ENCODE peak calls at places on chromosomes 13 and 19, in ten cellular contexts. P, R, Y, K, U, I, W, T, C and M are unnamed samples.

GRCh38 chr13:103961784-103962183 is 895.6 kb upstream of the SLC10A2 start:
- DNase-seq in P (no peak), R (no peak), Y (no peak), K (no peak), U (no peak), I (no peak), W (no peak), T (no peak), C (no peak), M (no peak)

GRCh38 chr19:56637976-56638555 is 4.9 kb upstream of the SMIM17 start:
- DNase-seq in P (peak; percentile 1), R (no peak), Y (no peak), K (peak; percentile 74), U (peak; percentile 43), I (peak; percentile 28), W (peak; percentile 85), T (peak; percentile 50), C (peak; percentile 89), M (peak; percentile 84)

GRCh38 chr19:1081301-1082164 is 13.6 kb downstream of the POLR2E start:
- DNase-seq in P (no peak), R (no peak), Y (no peak), K (no peak), U (no peak), I (no peak), W (no peak), T (no peak), C (no peak), M (no peak)

GRCh38 chr13:94061316-94061715 is 418.2 kb downstream of the DCT start:
- DNase-seq in P (no peak), R (no peak), Y (no peak), K (peak; percentile 53), U (no peak), I (no peak), W (no peak), T (no peak), C (no peak), M (no peak)

GRCh38 chr13:48403151-48403631 is 9.7 kb downstream of the LPAR6 start:
- DNase-seq in P (no peak), R (no peak), Y (no peak), K (peak; percentile 63), U (no peak), I (no peak), W (no peak), T (no peak), C (no peak), M (no peak)

GRCh38 chr19:12834976-12835757 is 788 bp upstream of the RTBDN start:
- DNase-seq in P (no peak), R (peak; percentile 57), Y (no peak), K (no peak), U (no peak), I (peak; percentile 40), W (no peak), T (no peak), C (no peak), M (no peak)

GRCh38 chr13:32284927-32285632 is 30.1 kb downstream of the ZAR1L start:
- DNase-seq in P (no peak), R (no peak), Y (no peak), K (peak; percentile 65), U (peak; percentile 37), I (peak; percentile 47), W (peak; percentile 41), T (no peak), C (peak; percentile 79), M (no peak)

GRCh38 chr19:1154731-1155351 is 19.2 kb downstream of the SBNO2 start:
- DNase-seq in P (no peak), R (peak; percentile 96), Y (peak; percentile 34), K (peak; percentile 90), U (peak; percentile 93), I (peak; percentile 87), W (peak; percentile 96), T (no peak), C (peak; percentile 82), M (peak; percentile 95)

GRCh38 chr19:1503089-1503924 is 9.5 kb downstream of the ADAMTSL5 start:
- DNase-seq in P (peak; percentile 48), R (peak; percentile 81), Y (peak; percentile 41), K (peak; percentile 20), U (no peak), I (peak; percentile 52), W (no peak), T (no peak), C (no peak), M (peak; percentile 87)

GRCh38 chr13:35838356-35838755 is 292.8 kb downstream of the DCLK1 start:
- DNase-seq in P (no peak), R (no peak), Y (no peak), K (peak; percentile 4), U (no peak), I (no peak), W (no peak), T (no peak), C (no peak), M (no peak)

GRCh38 chr19:6212403-6213265 is 67.1 kb downstream of the MLLT1 start:
- DNase-seq in P (no peak), R (peak; percentile 43), Y (no peak), K (no peak), U (no peak), I (no peak), W (no peak), T (no peak), C (no peak), M (peak; percentile 38)

GRCh38 chr13:68234278-68234677 is 1004.1 kb upstream of the PCDH9 start:
- DNase-seq in P (no peak), R (no peak), Y (no peak), K (peak; percentile 36), U (no peak), I (no peak), W (no peak), T (no peak), C (no peak), M (no peak)

GRCh38 chr13:93345642-93346220 is 119.1 kb downstream of the GPC6 start:
- DNase-seq in P (no peak), R (no peak), Y (no peak), K (no peak), U (no peak), I (no peak), W (no peak), T (no peak), C (no peak), M (no peak)

GRCh38 chr13:80235559-80236296 is 105.2 kb downstream of the SPRY2 start:
- DNase-seq in P (no peak), R (no peak), Y (no peak), K (peak; percentile 25), U (peak; percentile 42), I (no peak), W (no peak), T (no peak), C (peak; percentile 22), M (no peak)

GRCh38 chr13:40236566-40237168 is 429.8 kb downstream of the FOXO1 start:
- DNase-seq in P (no peak), R (peak; percentile 85), Y (no peak), K (peak; percentile 77), U (no peak), I (no peak), W (no peak), T (no peak), C (peak; percentile 15), M (peak; percentile 78)

GRCh38 chr19:17170538-17171297 is 44.4 kb upstream of the USE1 start:
- DNase-seq in P (no peak), R (no peak), Y (no peak), K (no peak), U (no peak), I (no peak), W (peak; percentile 43), T (no peak), C (no peak), M (no peak)

GRCh38 chr19:38509027-38509426 is 75.5 kb downstream of the RYR1 start:
- DNase-seq in P (no peak), R (no peak), Y (no peak), K (no peak), U (no peak), I (no peak), W (no peak), T (no peak), C (no peak), M (no peak)

GRCh38 chr19:38513762-38514167 is 80.3 kb downstream of the RYR1 start:
- DNase-seq in P (no peak), R (no peak), Y (no peak), K (no peak), U (no peak), I (no peak), W (no peak), T (no peak), C (no peak), M (no peak)

GRCh38 chr19:38514812-38515633 is 81.5 kb downstream of the RYR1 start:
- DNase-seq in P (peak; percentile 69), R (peak; percentile 73), Y (peak; percentile 68), K (peak; percentile 39), U (peak; percentile 51), I (peak; percentile 72), W (peak; percentile 49), T (peak; percentile 71), C (peak; percentile 32), M (peak; percentile 91)

GRCh38 chr19:38511074-38511708 is 77.7 kb downstream of the RYR1 start:
- DNase-seq in P (no peak), R (no peak), Y (no peak), K (no peak), U (no peak), I (no peak), W (no peak), T (no peak), C (no peak), M (no peak)

GRCh38 chr19:38512277-38512676 is 78.8 kb downstream of the RYR1 start:
- DNase-seq in P (no peak), R (no peak), Y (no peak), K (no peak), U (no peak), I (no peak), W (no peak), T (no peak), C (no peak), M (no peak)
- H3K4me3 ChIP-seq in P (no peak overlapping the region), R (no peak overlapping the region), Y (no peak overlapping the region), K (no peak overlapping the region), U (no peak overlapping the region), I (no peak overlapping the region), W (no peak overlapping the region), T (no peak overlapping the region), C (no peak overlapping the region), M (no peak overlapping the region)

DNA sequence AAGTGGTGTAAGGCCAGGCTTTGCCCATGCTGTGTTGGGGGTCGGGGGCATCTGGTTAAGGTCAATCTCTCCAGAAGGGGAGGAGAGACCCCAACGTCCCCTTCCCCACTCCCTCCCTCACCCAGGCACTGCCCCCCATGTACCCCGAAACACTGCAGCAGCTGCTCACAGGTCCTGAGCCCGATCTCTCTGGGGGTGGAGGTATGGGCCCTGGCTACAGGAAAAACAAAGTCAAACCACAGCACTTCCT is 10.2 kb downstream of the CAPN12 start:
- DNase-seq in P (no peak), R (no peak), Y (no peak), K (no peak), U (no peak), I (no peak), W (no peak), T (no peak), C (no peak), M (no peak)
- H3K27ac ChIP-seq in P (peak overlapping the region; percentile 29), R (peak overlapping the region; percentile 46), Y (peak overlapping the region; percentile 84), K (peak overlapping the region; percentile 8), U (no peak overlapping the region), I (peak overlapping the region; percentile 81), W (peak overlapping the region; percentile 74), T (no peak overlapping the region), C (peak overlapping the region; percentile 72), M (peak overlapping the region; percentile 15)

GRCh38 chr19:36915992-36916830 is at the start of the genes ZNF568 and ZNF829:
- DNase-seq in P (peak; percentile 85), R (peak; percentile 95), Y (peak; percentile 89), K (peak; percentile 88), U (peak; percentile 88), I (peak; percentile 83), W (peak; percentile 94), T (peak; percentile 61), C (peak; percentile 93), M (peak; percentile 97)
- H3K4me3 ChIP-seq in P (peak within 1 kb of the TSS; percentile 79), R (peak within 1 kb of the TSS; percentile 95), Y (peak within 1 kb of the TSS; percentile 66), K (peak within 1 kb of the TSS; percentile 79), U (peak within 1 kb of the TSS; percentile 82), I (peak within 1 kb of the TSS; percentile 77), W (peak within 1 kb of the TSS; percentile 83), T (peak within 1 kb of the TSS; percentile 78), C (peak within 1 kb of the TSS; percentile 97), M (peak within 1 kb of the TSS; percentile 81)

GRCh38 chr13:38803566-38803965 is 116.7 kb downstream of the FREM2 start:
- DNase-seq in P (no peak), R (no peak), Y (no peak), K (no peak), U (no peak), I (no peak), W (no peak), T (no peak), C (no peak), M (no peak)
- H3K27ac ChIP-seq in P (no peak overlapping the region), R (no peak overlapping the region), Y (no peak overlapping the region), K (no peak overlapping the region), U (no peak overlapping the region), I (no peak overlapping the region), W (no peak overlapping the region), T (no peak overlapping the region), C (no peak overlapping the region), M (no peak overlapping the region)